ENCODE peak calls at places on chromosome 21, in four cellular contexts. One of them, this sample, is unnamed.

GRCh38 chr21:42515708-42516502 is 2.3 kb downstream of the SLC37A1 start:
- DNase-seq in heart right ventricle: no peak
- DNase-seq in A549: no peak
- DNase-seq in mesendoderm: no peak
- DNase-seq in this sample: no peak

GRCh38 chr21:17931080-17931479 is 111.9 kb upstream of the C21orf91 start:
- DNase-seq in heart right ventricle: no peak
- DNase-seq in A549: no peak
- DNase-seq in mesendoderm: peak; percentile 41
- DNase-seq in this sample: no peak

GRCh38 chr21:29384608-29385359 is 86.1 kb downstream of the BACH1 start:
- DNase-seq in heart right ventricle: no peak
- DNase-seq in A549: no peak
- DNase-seq in mesendoderm: no peak
- DNase-seq in this sample: no peak

GRCh38 chr21:15729674-15730483 is at the start of gene USP25:
- DNase-seq in heart right ventricle: peak; percentile 92
- DNase-seq in A549: peak; percentile 56
- DNase-seq in mesendoderm: peak; percentile 92
- DNase-seq in this sample: peak; percentile 95

GRCh38 chr21:21332492-21332891 is 334.3 kb downstream of the NCAM2 start:
- DNase-seq in heart right ventricle: no peak
- DNase-seq in A549: no peak
- DNase-seq in mesendoderm: no peak
- DNase-seq in this sample: no peak

GRCh38 chr21:8992731-8993174 is 1528.6 kb upstream of the TPTE start:
- DNase-seq in heart right ventricle: no peak
- DNase-seq in A549: no peak
- DNase-seq in mesendoderm: no peak
- DNase-seq in this sample: peak; percentile 83

GRCh38 chr21:43893536-43894205 is 28.6 kb downstream of the AGPAT3 start:
- DNase-seq in heart right ventricle: no peak
- DNase-seq in A549: no peak
- DNase-seq in mesendoderm: no peak
- DNase-seq in this sample: no peak

GRCh38 chr21:26732442-26733221 is 112.6 kb downstream of the ADAMTS1 start:
- DNase-seq in heart right ventricle: peak; percentile 36
- DNase-seq in A549: no peak
- DNase-seq in mesendoderm: peak; percentile 89
- DNase-seq in this sample: no peak

GRCh38 chr21:46554431-46555224 is 50.3 kb downstream of the S100B start:
- DNase-seq in heart right ventricle: no peak
- DNase-seq in A549: no peak
- DNase-seq in mesendoderm: no peak
- DNase-seq in this sample: no peak

GRCh38 chr21:32411366-32412161 is 942 bp upstream of the EVA1C start:
- DNase-seq in heart right ventricle: peak; percentile 92
- DNase-seq in A549: no peak
- DNase-seq in mesendoderm: no peak
- DNase-seq in this sample: peak; percentile 96

GRCh38 chr21:15823486-15824150 is 93.8 kb downstream of the USP25 start:
- DNase-seq in heart right ventricle: no peak
- DNase-seq in A549: no peak
- DNase-seq in mesendoderm: no peak
- DNase-seq in this sample: no peak

GRCh38 chr21:25944672-25945213 is 210.0 kb downstream of the GABPA start:
- DNase-seq in heart right ventricle: no peak
- DNase-seq in A549: no peak
- DNase-seq in mesendoderm: no peak
- DNase-seq in this sample: no peak

GRCh38 chr21:26506951-26507350 is 66.1 kb downstream of the CYYR1 start:
- DNase-seq in heart right ventricle: no peak
- DNase-seq in A549: no peak
- DNase-seq in mesendoderm: no peak
- DNase-seq in this sample: no peak

GRCh38 chr21:17572431-17572830 is 40.3 kb downstream of the BTG3 start:
- DNase-seq in heart right ventricle: no peak
- DNase-seq in A549: no peak
- DNase-seq in mesendoderm: no peak
- DNase-seq in this sample: no peak

GRCh38 chr21:17512245-17513213 is at the start of gene CXADR:
- DNase-seq in heart right ventricle: peak; percentile 63
- DNase-seq in A549: peak; percentile 57
- DNase-seq in mesendoderm: peak; percentile 96
- DNase-seq in this sample: no peak

GRCh38 chr21:28252923-28253322 is 739.8 kb downstream of the LTN1 start:
- DNase-seq in heart right ventricle: no peak
- DNase-seq in A549: no peak
- DNase-seq in mesendoderm: no peak
- DNase-seq in this sample: no peak
- H3K4me1 ChIP-seq in heart right ventricle: peaks cover 6% of the 10 kb centered on the region
- H3K4me1 ChIP-seq in A549: no peaks in the 10 kb centered on the region
- H3K4me1 ChIP-seq in mesendoderm: no peaks in the 10 kb centered on the region
- H3K4me1 ChIP-seq in this sample: peaks cover 8% of the 10 kb centered on the region

GRCh38 chr21:38299651-38300050 is 42.9 kb downstream of the KCNJ15 start:
- DNase-seq in heart right ventricle: no peak
- DNase-seq in A549: no peak
- DNase-seq in mesendoderm: no peak
- DNase-seq in this sample: no peak
- H3K27ac ChIP-seq in heart right ventricle: no peak overlapping the region
- H3K27ac ChIP-seq in A549: peak overlapping the region; percentile 85
- H3K27ac ChIP-seq in mesendoderm: no peak overlapping the region
- H3K27ac ChIP-seq in this sample: no peak overlapping the region

DNA sequence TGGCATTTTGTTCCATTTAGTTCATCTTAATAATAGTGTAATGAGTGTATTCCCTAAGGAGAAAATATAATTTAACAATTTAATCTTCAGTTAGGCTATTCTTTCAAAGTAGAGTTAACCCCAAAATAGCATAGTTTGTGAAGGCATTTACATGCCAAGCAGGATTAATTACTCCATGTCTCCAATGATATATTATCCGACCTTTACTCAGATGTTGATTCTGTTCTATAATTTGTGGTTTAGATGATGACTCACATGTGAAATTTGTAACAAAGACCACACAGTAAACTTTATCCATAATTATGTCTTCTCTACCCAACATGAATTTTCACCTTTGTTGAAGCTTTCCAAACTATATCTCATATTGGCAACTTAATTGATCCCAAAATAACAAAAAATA is 2065.2 kb downstream of the MRPL39 start:
- DNase-seq in heart right ventricle: no peak
- DNase-seq in A549: no peak
- DNase-seq in mesendoderm: no peak
- DNase-seq in this sample: no peak
- H3K4me3 ChIP-seq in heart right ventricle: no peak overlapping the region
- H3K4me3 ChIP-seq in A549: no peak overlapping the region
- H3K4me3 ChIP-seq in mesendoderm: no peak overlapping the region
- H3K4me3 ChIP-seq in this sample: no peak overlapping the region

GRCh38 chr21:34133802-34134201 is 60.4 kb downstream of the MRPS6 start:
- DNase-seq in heart right ventricle: no peak
- DNase-seq in A549: no peak
- DNase-seq in mesendoderm: peak; percentile 44
- DNase-seq in this sample: no peak
- H3K4me1 ChIP-seq in heart right ventricle: peaks cover 53% of the 10 kb centered on the region
- H3K4me1 ChIP-seq in A549: peaks cover 17% of the 10 kb centered on the region
- H3K4me1 ChIP-seq in mesendoderm: peaks cover 26% of the 10 kb centered on the region
- H3K4me1 ChIP-seq in this sample: peaks cover 28% of the 10 kb centered on the region

DNA sequence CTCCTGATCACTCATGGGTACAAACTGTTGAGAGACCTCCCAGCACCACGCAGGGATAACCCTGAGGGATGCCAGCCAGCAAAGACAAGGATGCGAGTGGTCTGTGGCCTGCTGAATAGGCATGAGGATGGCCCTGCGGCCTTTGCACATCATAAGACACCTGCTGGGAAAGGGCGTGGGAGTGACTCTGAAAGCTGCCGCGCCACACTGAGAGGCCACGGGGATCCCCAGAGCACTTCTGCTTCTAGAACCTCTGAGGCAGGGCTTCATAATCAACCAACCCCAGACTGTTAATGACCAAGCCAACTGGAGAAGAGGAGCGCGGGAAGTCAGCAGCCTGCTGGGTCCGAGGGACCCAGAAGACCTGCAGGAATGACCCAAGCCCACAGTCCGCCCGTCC is 73.8 kb downstream of the SH3BGR start:
- DNase-seq in heart right ventricle: no peak
- DNase-seq in A549: no peak
- DNase-seq in mesendoderm: no peak
- DNase-seq in this sample: no peak
- H3K27ac ChIP-seq in heart right ventricle: no peak overlapping the region
- H3K27ac ChIP-seq in A549: no peak overlapping the region
- H3K27ac ChIP-seq in mesendoderm: no peak overlapping the region
- H3K27ac ChIP-seq in this sample: no peak overlapping the region

DNA sequence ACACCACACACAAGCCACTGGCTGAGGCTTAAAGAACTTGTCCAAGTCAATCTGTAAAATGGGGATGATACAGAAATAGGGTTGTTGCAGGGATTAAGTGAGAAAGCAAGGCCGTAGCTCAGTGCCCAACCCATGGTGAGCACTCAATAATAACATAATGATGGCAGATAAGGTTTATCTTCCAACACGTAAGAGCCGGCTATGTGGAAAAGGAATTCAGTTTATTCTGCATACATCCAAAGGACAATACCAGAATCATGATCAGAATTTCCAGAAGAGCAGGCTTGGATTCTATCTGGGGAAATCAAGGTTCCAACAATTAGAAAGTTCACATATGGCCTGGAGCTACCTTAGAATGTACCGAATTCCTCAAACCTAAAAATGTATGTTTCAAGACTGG is 4.6 kb downstream of the TMPRSS2 start:
- DNase-seq in heart right ventricle: no peak
- DNase-seq in A549: no peak
- DNase-seq in mesendoderm: no peak
- DNase-seq in this sample: no peak
- H3K4me3 ChIP-seq in heart right ventricle: no peak overlapping the region
- H3K4me3 ChIP-seq in A549: no peak overlapping the region
- H3K4me3 ChIP-seq in mesendoderm: no peak overlapping the region
- H3K4me3 ChIP-seq in this sample: no peak overlapping the region

GRCh38 chr21:45467221-45467779 is 62.3 kb downstream of the COL18A1 start:
- DNase-seq in heart right ventricle: no peak
- DNase-seq in A549: no peak
- DNase-seq in mesendoderm: no peak
- DNase-seq in this sample: no peak
- H3K4me1 ChIP-seq in heart right ventricle: peaks cover 35% of the 10 kb centered on the region
- H3K4me1 ChIP-seq in A549: peaks cover 49% of the 10 kb centered on the region
- H3K4me1 ChIP-seq in mesendoderm: no peaks in the 10 kb centered on the region
- H3K4me1 ChIP-seq in this sample: peaks cover 46% of the 10 kb centered on the region

GRCh38 chr21:35696644-35697043 is 363.7 kb downstream of the SETD4 start:
- DNase-seq in heart right ventricle: no peak
- DNase-seq in A549: no peak
- DNase-seq in mesendoderm: no peak
- DNase-seq in this sample: no peak
- H3K27ac ChIP-seq in heart right ventricle: no peak overlapping the region
- H3K27ac ChIP-seq in A549: no peak overlapping the region
- H3K27ac ChIP-seq in mesendoderm: no peak overlapping the region
- H3K27ac ChIP-seq in this sample: no peak overlapping the region

GRCh38 chr21:34883501-34884271 is 165.4 kb downstream of the RUNX1 start:
- DNase-seq in heart right ventricle: no peak
- DNase-seq in A549: no peak
- DNase-seq in mesendoderm: no peak
- DNase-seq in this sample: no peak

GRCh38 chr21:34880401-34880800 is 168.7 kb downstream of the RUNX1 start:
- DNase-seq in heart right ventricle: no peak
- DNase-seq in A549: no peak
- DNase-seq in mesendoderm: no peak
- DNase-seq in this sample: no peak

GRCh38 chr21:34882719-34883131 is 166.4 kb downstream of the RUNX1 start:
- DNase-seq in heart right ventricle: no peak
- DNase-seq in A549: no peak
- DNase-seq in mesendoderm: no peak
- DNase-seq in this sample: no peak

GRCh38 chr21:34881421-34881820 is 167.7 kb downstream of the RUNX1 start:
- DNase-seq in heart right ventricle: no peak
- DNase-seq in A549: no peak
- DNase-seq in mesendoderm: no peak
- DNase-seq in this sample: no peak

DNA sequence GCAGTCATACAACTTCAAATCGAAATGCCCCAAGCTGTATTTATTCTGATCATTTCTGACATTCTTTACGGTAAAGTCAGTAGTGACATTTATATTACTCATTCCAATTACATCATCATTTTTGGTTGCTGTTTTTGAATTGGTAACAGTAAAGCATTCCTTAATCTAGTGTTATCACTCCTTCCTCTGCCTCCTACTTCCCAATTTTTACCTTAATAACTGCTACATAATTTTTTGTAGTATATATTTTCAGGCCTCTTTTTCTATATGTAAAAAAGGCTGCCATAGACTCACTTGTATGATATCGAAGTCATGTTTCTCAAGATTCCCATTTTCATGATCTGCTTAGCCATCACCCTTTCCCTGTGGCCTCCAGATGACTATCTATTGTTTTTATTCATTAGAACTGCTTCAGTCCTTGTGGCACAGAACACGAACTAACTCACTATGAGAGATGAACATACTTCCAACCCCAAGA is 167.2 kb downstream of the RUNX1 start:
- DNase-seq in heart right ventricle: no peak
- DNase-seq in A549: no peak
- DNase-seq in mesendoderm: no peak
- DNase-seq in this sample: no peak
- H3K4me3 ChIP-seq in heart right ventricle: no peak overlapping the region
- H3K4me3 ChIP-seq in A549: peak overlapping the region; percentile 11
- H3K4me3 ChIP-seq in mesendoderm: no peak overlapping the region
- H3K4me3 ChIP-seq in this sample: peak overlapping the region; percentile 84

This sample was measured in suprapubic skin.